ENCODE peak calls at places on chromosomes 12 and 14, in nine cellular contexts. D is fibroblast of mammary gland, O is naive B cell, P is neural crest cell, U is NCI-H1092, A is mucosa of descending colon, L is KBM-7, E is amniotic stem cell, B is GM13977. H is an unnamed sample.

GRCh38 chr12:2383276-2384028 is 330.7 kb downstream of the CACNA1C start:
- DNase-seq in B (no peak), D (peak; percentile 14), U (no peak), P (no peak), L (no peak), E (no peak), A (peak; percentile 44), O (no peak), H (no peak)

GRCh38 chr12:7374423-7375144 is 69.4 kb downstream of the CD163L1 start:
- DNase-seq in B (peak; percentile 26), E (no peak), D (peak; percentile 58), U (no peak), P (no peak), A (peak; percentile 47), L (peak; percentile 73), O (no peak), H (peak; percentile 82)

GRCh38 chr14:32233292-32233691 is 30.2 kb upstream of the RNU6-8 start:
- DNase-seq in B (no peak), U (no peak), L (no peak), E (no peak), A (no peak), P (no peak), D (no peak), O (no peak), H (no peak)

GRCh38 chr12:21819236-21819635 is 44.7 kb upstream of the KCNJ8 start:
- DNase-seq in E (no peak), O (no peak), L (no peak), D (peak; percentile 65), B (no peak), U (no peak), A (no peak), P (no peak), H (peak; percentile 60)

GRCh38 chr12:129659927-129660326 is 243.9 kb downstream of the TMEM132D start:
- DNase-seq in B (no peak), D (peak; percentile 28), E (peak; percentile 91), U (no peak), L (peak; percentile 55), A (no peak), P (no peak), O (no peak), H (no peak)

GRCh38 chr14:102579696-102580551 is 12.5 kb upstream of the RCOR1 start:
- DNase-seq in E (peak; percentile 30), O (no peak), D (peak; percentile 82), A (no peak), L (peak; percentile 33), P (no peak), U (no peak), B (no peak), H (peak; percentile 60)

GRCh38 chr12:118055144-118055557 is 5.8 kb downstream of the WSB2 start:
- DNase-seq in O (peak; percentile 58), D (peak; percentile 46), U (no peak), P (peak; percentile 43), B (peak; percentile 48), E (no peak), L (peak; percentile 83), A (peak; percentile 52), H (peak; percentile 82)

GRCh38 chr12:76029982-76030377 is 1.6 kb downstream of the PHLDA1 start:
- DNase-seq in U (no peak), L (no peak), A (peak; percentile 39), D (peak; percentile 51), E (no peak), O (no peak), P (no peak), B (peak; percentile 36), H (peak; percentile 65)